ENCODE peak calls at places on chromosome 12, in nine cellular contexts. One of them, this sample, is unnamed.

GRCh38 chr12:54879579-54879978 is 25.3 kb downstream of the MUCL1 start:
- DNase-seq in CD4-positive, alpha-beta memory T cell: no peak
- DNase-seq in neural progenitor cell: no peak
- DNase-seq in NCI-H1092 treated with DMSO at 0.1 percent for 48 hours: no peak
- DNase-seq in heart left ventricle: no peak
- DNase-seq in G401: no peak
- DNase-seq in glomerular endothelial cell: no peak
- DNase-seq in AG08396: no peak
- DNase-seq in cardiac fibroblast: peak
- DNase-seq in this sample: no peak

GRCh38 chr12:47349770-47350408 is 270.1 kb upstream of the AMIGO2 start:
- DNase-seq in heart left ventricle: no peak
- DNase-seq in cardiac fibroblast: peak
- DNase-seq in AG08396: no peak
- DNase-seq in NCI-H1092 treated with DMSO at 0.1 percent for 48 hours: no peak
- DNase-seq in G401: no peak
- DNase-seq in glomerular endothelial cell: no peak
- DNase-seq in CD4-positive, alpha-beta memory T cell: no peak
- DNase-seq in neural progenitor cell: no peak
- DNase-seq in this sample: no peak

GRCh38 chr12:6370994-6371754 is 4.2 kb downstream of the SCNN1A start:
- DNase-seq in NCI-H1092 treated with DMSO at 0.1 percent for 48 hours: peak
- DNase-seq in G401: peak
- DNase-seq in neural progenitor cell: peak
- DNase-seq in cardiac fibroblast: peak
- DNase-seq in heart left ventricle: no peak
- DNase-seq in AG08396: no peak
- DNase-seq in glomerular endothelial cell: no peak
- DNase-seq in CD4-positive, alpha-beta memory T cell: no peak
- DNase-seq in this sample: no peak

GRCh38 chr12:92987362-92987761 is 58.3 kb upstream of the EEA1 start:
- DNase-seq in AG08396: peak
- DNase-seq in heart left ventricle: no peak
- DNase-seq in NCI-H1092 treated with DMSO at 0.1 percent for 48 hours: peak
- DNase-seq in cardiac fibroblast: peak
- DNase-seq in glomerular endothelial cell: peak
- DNase-seq in CD4-positive, alpha-beta memory T cell: peak
- DNase-seq in G401: peak
- DNase-seq in neural progenitor cell: peak
- DNase-seq in this sample: peak

GRCh38 chr12:62700091-62700490 is 233.5 kb downstream of the MON2 start:
- DNase-seq in G401: no peak
- DNase-seq in heart left ventricle: no peak
- DNase-seq in glomerular endothelial cell: no peak
- DNase-seq in CD4-positive, alpha-beta memory T cell: no peak
- DNase-seq in NCI-H1092 treated with DMSO at 0.1 percent for 48 hours: no peak
- DNase-seq in AG08396: no peak
- DNase-seq in cardiac fibroblast: peak
- DNase-seq in neural progenitor cell: no peak
- DNase-seq in this sample: no peak

GRCh38 chr12:2960432-2960956 is 1.3 kb downstream of the TEAD4 start:
- DNase-seq in G401: peak
- DNase-seq in neural progenitor cell: peak
- DNase-seq in glomerular endothelial cell: no peak
- DNase-seq in AG08396: peak
- DNase-seq in NCI-H1092 treated with DMSO at 0.1 percent for 48 hours: no peak
- DNase-seq in cardiac fibroblast: peak
- DNase-seq in heart left ventricle: no peak
- DNase-seq in CD4-positive, alpha-beta memory T cell: no peak
- DNase-seq in this sample: no peak

GRCh38 chr12:102642199-102642598 is 161.8 kb upstream of the IGF1 start:
- DNase-seq in heart left ventricle: no peak
- DNase-seq in NCI-H1092 treated with DMSO at 0.1 percent for 48 hours: no peak
- DNase-seq in glomerular endothelial cell: no peak
- DNase-seq in G401: no peak
- DNase-seq in cardiac fibroblast: peak
- DNase-seq in AG08396: no peak
- DNase-seq in neural progenitor cell: no peak
- DNase-seq in CD4-positive, alpha-beta memory T cell: no peak
- DNase-seq in this sample: no peak

GRCh38 chr12:86265329-86265695 is 9.1 kb upstream of the MGAT4C start:
- DNase-seq in CD4-positive, alpha-beta memory T cell: no peak
- DNase-seq in heart left ventricle: no peak
- DNase-seq in neural progenitor cell: no peak
- DNase-seq in AG08396: no peak
- DNase-seq in G401: no peak
- DNase-seq in cardiac fibroblast: no peak
- DNase-seq in glomerular endothelial cell: no peak
- DNase-seq in NCI-H1092 treated with DMSO at 0.1 percent for 48 hours: no peak
- DNase-seq in this sample: no peak

GRCh38 chr12:85363382-85364190 is 83.6 kb downstream of the ALX1 start:
- DNase-seq in AG08396: no peak
- DNase-seq in CD4-positive, alpha-beta memory T cell: no peak
- DNase-seq in NCI-H1092 treated with DMSO at 0.1 percent for 48 hours: no peak
- DNase-seq in heart left ventricle: no peak
- DNase-seq in G401: no peak
- DNase-seq in glomerular endothelial cell: no peak
- DNase-seq in neural progenitor cell: no peak
- DNase-seq in cardiac fibroblast: peak
- DNase-seq in this sample: no peak

GRCh38 chr12:81078469-81079196 is 754 bp downstream of the ACSS3 start:
- DNase-seq in neural progenitor cell: peak
- DNase-seq in G401: no peak
- DNase-seq in AG08396: peak
- DNase-seq in glomerular endothelial cell: peak
- DNase-seq in NCI-H1092 treated with DMSO at 0.1 percent for 48 hours: no peak
- DNase-seq in cardiac fibroblast: peak
- DNase-seq in CD4-positive, alpha-beta memory T cell: no peak
- DNase-seq in heart left ventricle: peak
- DNase-seq in this sample: no peak

GRCh38 chr12:86249856-86250255 is 6.3 kb downstream of the MGAT4C start:
- DNase-seq in AG08396: no peak
- DNase-seq in glomerular endothelial cell: no peak
- DNase-seq in CD4-positive, alpha-beta memory T cell: no peak
- DNase-seq in G401: no peak
- DNase-seq in neural progenitor cell: no peak
- DNase-seq in cardiac fibroblast: peak
- DNase-seq in NCI-H1092 treated with DMSO at 0.1 percent for 48 hours: no peak
- DNase-seq in heart left ventricle: no peak
- DNase-seq in this sample: no peak

GRCh38 chr12:42568952-42569916 is 20.3 kb downstream of the PRICKLE1 start:
- DNase-seq in glomerular endothelial cell: no peak
- DNase-seq in cardiac fibroblast: peak
- DNase-seq in NCI-H1092 treated with DMSO at 0.1 percent for 48 hours: peak
- DNase-seq in heart left ventricle: no peak
- DNase-seq in G401: peak
- DNase-seq in CD4-positive, alpha-beta memory T cell: no peak
- DNase-seq in neural progenitor cell: peak
- DNase-seq in AG08396: peak
- DNase-seq in this sample: no peak

GRCh38 chr12:1760566-1761382 is 59.6 kb upstream of the LRTM2 start:
- DNase-seq in glomerular endothelial cell: peak
- DNase-seq in cardiac fibroblast: peak
- DNase-seq in heart left ventricle: no peak
- DNase-seq in AG08396: no peak
- DNase-seq in neural progenitor cell: no peak
- DNase-seq in CD4-positive, alpha-beta memory T cell: no peak
- DNase-seq in NCI-H1092 treated with DMSO at 0.1 percent for 48 hours: no peak
- DNase-seq in G401: no peak
- DNase-seq in this sample: no peak

GRCh38 chr12:40534828-40535227 is 157.4 kb upstream of the CNTN1 start:
- DNase-seq in G401: no peak
- DNase-seq in cardiac fibroblast: no peak
- DNase-seq in NCI-H1092 treated with DMSO at 0.1 percent for 48 hours: no peak
- DNase-seq in CD4-positive, alpha-beta memory T cell: no peak
- DNase-seq in glomerular endothelial cell: no peak
- DNase-seq in AG08396: no peak
- DNase-seq in neural progenitor cell: no peak
- DNase-seq in heart left ventricle: no peak
- DNase-seq in this sample: no peak

GRCh38 chr12:129064201-129064881 is 211.1 kb downstream of the GLT1D1 start:
- DNase-seq in AG08396: no peak
- DNase-seq in NCI-H1092 treated with DMSO at 0.1 percent for 48 hours: peak
- DNase-seq in G401: no peak
- DNase-seq in neural progenitor cell: peak
- DNase-seq in glomerular endothelial cell: no peak
- DNase-seq in cardiac fibroblast: no peak
- DNase-seq in heart left ventricle: no peak
- DNase-seq in CD4-positive, alpha-beta memory T cell: no peak
- DNase-seq in this sample: no peak

GRCh38 chr12:20345866-20346265 is 22.5 kb upstream of the PDE3A start:
- DNase-seq in neural progenitor cell: no peak
- DNase-seq in CD4-positive, alpha-beta memory T cell: no peak
- DNase-seq in NCI-H1092 treated with DMSO at 0.1 percent for 48 hours: no peak
- DNase-seq in glomerular endothelial cell: no peak
- DNase-seq in cardiac fibroblast: no peak
- DNase-seq in AG08396: no peak
- DNase-seq in heart left ventricle: no peak
- DNase-seq in G401: peak
- DNase-seq in this sample: no peak

GRCh38 chr12:2479866-2480510 is 314.8 kb upstream of the FKBP4 start:
- DNase-seq in neural progenitor cell: no peak
- DNase-seq in CD4-positive, alpha-beta memory T cell: no peak
- DNase-seq in glomerular endothelial cell: no peak
- DNase-seq in heart left ventricle: no peak
- DNase-seq in cardiac fibroblast: no peak
- DNase-seq in NCI-H1092 treated with DMSO at 0.1 percent for 48 hours: no peak
- DNase-seq in AG08396: no peak
- DNase-seq in G401: no peak
- DNase-seq in this sample: no peak

GRCh38 chr12:52726451-52726850 is 23.1 kb upstream of the KRT77 start:
- DNase-seq in NCI-H1092 treated with DMSO at 0.1 percent for 48 hours: no peak
- DNase-seq in G401: no peak
- DNase-seq in neural progenitor cell: no peak
- DNase-seq in cardiac fibroblast: no peak
- DNase-seq in glomerular endothelial cell: no peak
- DNase-seq in AG08396: no peak
- DNase-seq in heart left ventricle: no peak
- DNase-seq in CD4-positive, alpha-beta memory T cell: no peak
- DNase-seq in this sample: no peak

GRCh38 chr12:60168441-60168840 is 572.6 kb downstream of the SLC16A7 start:
- DNase-seq in CD4-positive, alpha-beta memory T cell: no peak
- DNase-seq in AG08396: no peak
- DNase-seq in cardiac fibroblast: peak
- DNase-seq in G401: no peak
- DNase-seq in NCI-H1092 treated with DMSO at 0.1 percent for 48 hours: no peak
- DNase-seq in glomerular endothelial cell: no peak
- DNase-seq in heart left ventricle: no peak
- DNase-seq in neural progenitor cell: no peak
- DNase-seq in this sample: no peak

GRCh38 chr12:11906284-11906935 is 164.3 kb upstream of the BCL2L14 start:
- DNase-seq in G401: no peak
- DNase-seq in glomerular endothelial cell: no peak
- DNase-seq in AG08396: peak
- DNase-seq in cardiac fibroblast: peak
- DNase-seq in CD4-positive, alpha-beta memory T cell: peak
- DNase-seq in neural progenitor cell: no peak
- DNase-seq in NCI-H1092 treated with DMSO at 0.1 percent for 48 hours: no peak
- DNase-seq in heart left ventricle: no peak
- DNase-seq in this sample: no peak

GRCh38 chr12:113361574-113362370 is 3.4 kb downstream of the PLBD2 start:
- DNase-seq in AG08396: no peak
- DNase-seq in cardiac fibroblast: no peak
- DNase-seq in neural progenitor cell: no peak
- DNase-seq in CD4-positive, alpha-beta memory T cell: no peak
- DNase-seq in heart left ventricle: no peak
- DNase-seq in NCI-H1092 treated with DMSO at 0.1 percent for 48 hours: no peak
- DNase-seq in glomerular endothelial cell: no peak
- DNase-seq in G401: no peak
- DNase-seq in this sample: no peak

GRCh38 chr12:46608431-46609280 is 217.1 kb downstream of the SLC38A4 start:
- DNase-seq in glomerular endothelial cell: no peak
- DNase-seq in G401: no peak
- DNase-seq in neural progenitor cell: no peak
- DNase-seq in CD4-positive, alpha-beta memory T cell: no peak
- DNase-seq in NCI-H1092 treated with DMSO at 0.1 percent for 48 hours: no peak
- DNase-seq in heart left ventricle: no peak
- DNase-seq in AG08396: peak
- DNase-seq in cardiac fibroblast: peak
- DNase-seq in this sample: no peak

GRCh38 chr12:125263385-125263784 is 198.2 kb downstream of the AACS start:
- DNase-seq in NCI-H1092 treated with DMSO at 0.1 percent for 48 hours: no peak
- DNase-seq in glomerular endothelial cell: no peak
- DNase-seq in AG08396: no peak
- DNase-seq in neural progenitor cell: peak
- DNase-seq in G401: no peak
- DNase-seq in heart left ventricle: no peak
- DNase-seq in CD4-positive, alpha-beta memory T cell: no peak
- DNase-seq in cardiac fibroblast: no peak
- DNase-seq in this sample: no peak

GRCh38 chr12:31002999-31003398 is 70.7 kb upstream of the DDX11 start:
- DNase-seq in cardiac fibroblast: peak
- DNase-seq in G401: no peak
- DNase-seq in neural progenitor cell: no peak
- DNase-seq in NCI-H1092 treated with DMSO at 0.1 percent for 48 hours: no peak
- DNase-seq in AG08396: no peak
- DNase-seq in CD4-positive, alpha-beta memory T cell: no peak
- DNase-seq in glomerular endothelial cell: no peak
- DNase-seq in heart left ventricle: no peak
- DNase-seq in this sample: no peak

GRCh38 chr12:112381421-112381897 is 772 bp downstream of the HECTD4 start:
- DNase-seq in heart left ventricle: no peak
- DNase-seq in CD4-positive, alpha-beta memory T cell: no peak
- DNase-seq in cardiac fibroblast: no peak
- DNase-seq in NCI-H1092 treated with DMSO at 0.1 percent for 48 hours: peak
- DNase-seq in G401: no peak
- DNase-seq in neural progenitor cell: peak
- DNase-seq in AG08396: no peak
- DNase-seq in glomerular endothelial cell: no peak
- DNase-seq in this sample: no peak

GRCh38 chr12:96047151-96047620 is 11.8 kb upstream of the LTA4H start:
- DNase-seq in neural progenitor cell: no peak
- DNase-seq in NCI-H1092 treated with DMSO at 0.1 percent for 48 hours: no peak
- DNase-seq in G401: no peak
- DNase-seq in AG08396: no peak
- DNase-seq in cardiac fibroblast: no peak
- DNase-seq in CD4-positive, alpha-beta memory T cell: peak
- DNase-seq in heart left ventricle: no peak
- DNase-seq in glomerular endothelial cell: no peak
- DNase-seq in this sample: no peak

GRCh38 chr12:77226398-77226797 is 161.0 kb upstream of the E2F7 start:
- DNase-seq in CD4-positive, alpha-beta memory T cell: no peak
- DNase-seq in AG08396: no peak
- DNase-seq in G401: no peak
- DNase-seq in heart left ventricle: no peak
- DNase-seq in glomerular endothelial cell: no peak
- DNase-seq in NCI-H1092 treated with DMSO at 0.1 percent for 48 hours: no peak
- DNase-seq in neural progenitor cell: no peak
- DNase-seq in cardiac fibroblast: no peak
- DNase-seq in this sample: no peak

GRCh38 chr12:3259976-3260375 is 182.8 kb downstream of the TSPAN9 start:
- DNase-seq in G401: no peak
- DNase-seq in heart left ventricle: no peak
- DNase-seq in CD4-positive, alpha-beta memory T cell: no peak
- DNase-seq in neural progenitor cell: no peak
- DNase-seq in cardiac fibroblast: no peak
- DNase-seq in AG08396: no peak
- DNase-seq in glomerular endothelial cell: no peak
- DNase-seq in NCI-H1092 treated with DMSO at 0.1 percent for 48 hours: no peak
- DNase-seq in this sample: no peak

GRCh38 chr12:34289431-34290190 is 267.3 kb downstream of the ALG10 start:
- DNase-seq in CD4-positive, alpha-beta memory T cell: no peak
- DNase-seq in heart left ventricle: no peak
- DNase-seq in cardiac fibroblast: no peak
- DNase-seq in AG08396: no peak
- DNase-seq in NCI-H1092 treated with DMSO at 0.1 percent for 48 hours: no peak
- DNase-seq in glomerular endothelial cell: no peak
- DNase-seq in neural progenitor cell: no peak
- DNase-seq in G401: no peak
- DNase-seq in this sample: no peak

GRCh38 chr12:108313609-108314331 is 25.3 kb downstream of the CMKLR1 start:
- DNase-seq in NCI-H1092 treated with DMSO at 0.1 percent for 48 hours: no peak
- DNase-seq in G401: no peak
- DNase-seq in cardiac fibroblast: no peak
- DNase-seq in heart left ventricle: peak
- DNase-seq in neural progenitor cell: no peak
- DNase-seq in AG08396: no peak
- DNase-seq in glomerular endothelial cell: no peak
- DNase-seq in CD4-positive, alpha-beta memory T cell: no peak
- DNase-seq in this sample: peak

GRCh38 chr12:123933214-123933613 is 39.4 kb downstream of the CCDC92 start:
- DNase-seq in glomerular endothelial cell: no peak
- DNase-seq in neural progenitor cell: no peak
- DNase-seq in G401: no peak
- DNase-seq in AG08396: no peak
- DNase-seq in NCI-H1092 treated with DMSO at 0.1 percent for 48 hours: no peak
- DNase-seq in cardiac fibroblast: no peak
- DNase-seq in CD4-positive, alpha-beta memory T cell: no peak
- DNase-seq in heart left ventricle: no peak
- DNase-seq in this sample: no peak

This sample was measured in CMK.